ENCODE peak calls at places on chromosomes 5 and 9, in eight cellular contexts. J is kidney epithelial cell, Z is GM10248, T is fibroblast of lung, K is nephron progenitor cell, X is progenitor cell of endocrine pancreas, N is neural progenitor cell, E is Peyer's patch. B is an unnamed sample.

GRCh38 chr5:55324006-55324405 is 16.2 kb downstream of the MTREX start:
- DNase-seq in J (no peak), Z (no peak), T (no peak), K (no peak), X (no peak), N (no peak), E (no peak), B (no peak)

GRCh38 chr9:133127340-133127981 is 6.4 kb upstream of the RALGDS start:
- DNase-seq in J (no peak), Z (no peak), T (no peak), K (no peak), X (no peak), N (no peak), E (no peak), B (no peak)

GRCh38 chr5:153678617-153679329 is 188.3 kb downstream of the GRIA1 start:
- DNase-seq in J (no peak), Z (no peak), T (no peak), K (no peak), X (no peak), N (no peak), E (no peak), B (no peak)

GRCh38 chr9:75628952-75629351 is 261.5 kb upstream of the PCSK5 start:
- DNase-seq in J (no peak), Z (no peak), T (no peak), K (no peak), X (no peak), N (no peak), E (no peak), B (no peak)

GRCh38 chr5:34552129-34552528 is 104.0 kb upstream of the RAI14 start:
- DNase-seq in J (no peak), Z (no peak), T (peak; percentile 49), K (no peak), X (no peak), N (no peak), E (no peak), B (no peak)

GRCh38 chr9:76313771-76314170 is 80.5 kb downstream of the RFK start:
- DNase-seq in J (no peak), Z (no peak), T (no peak), K (no peak), X (no peak), N (no peak), E (no peak), B (no peak)

GRCh38 chr9:25716220-25716872 is 38.1 kb upstream of the TUSC1 start:
- DNase-seq in J (peak; percentile 34), Z (no peak), T (peak; percentile 71), K (peak; percentile 3), X (peak; percentile 13), N (peak; percentile 67), E (no peak), B (peak; percentile 5)

GRCh38 chr9:87080512-87081225 is 133.4 kb upstream of the GAS1 start:
- DNase-seq in J (no peak), Z (no peak), T (peak; percentile 28), K (no peak), X (no peak), N (no peak), E (no peak), B (no peak)

GRCh38 chr9:111937781-111938426 is 41.3 kb downstream of the UGCG start:
- DNase-seq in J (no peak), Z (peak; percentile 45), T (peak; percentile 70), K (no peak), X (no peak), N (no peak), E (peak; percentile 75), B (no peak)

GRCh38 chr9:98516897-98517503 is 191.7 kb downstream of the GABBR2 start:
- DNase-seq in J (no peak), Z (no peak), T (no peak), K (no peak), X (no peak), N (no peak), E (no peak), B (no peak)

GRCh38 chr9:98519641-98520040 is 189.1 kb downstream of the GABBR2 start:
- DNase-seq in J (no peak), Z (no peak), T (no peak), K (no peak), X (no peak), N (no peak), E (no peak), B (no peak)

GRCh38 chr9:98517710-98518109 is 191.0 kb downstream of the GABBR2 start:
- DNase-seq in J (no peak), Z (no peak), T (no peak), K (no peak), X (no peak), N (no peak), E (no peak), B (no peak)

GRCh38 chr9:98520221-98520920 is 188.4 kb downstream of the GABBR2 start:
- DNase-seq in J (no peak), Z (no peak), T (peak; percentile 9), K (no peak), X (no peak), N (no peak), E (no peak), B (no peak)

GRCh38 chr9:98518556-98518955 is 190.2 kb downstream of the GABBR2 start:
- DNase-seq in J (no peak), Z (no peak), T (no peak), K (peak; percentile 23), X (no peak), N (no peak), E (no peak), B (no peak)
- TF ChIP-seq CTCF in J (no peak), Z (no peak), T (no peak), K (no peak), X (no peak), N (no peak), E (no peak), B (no peak)

GRCh38 chr5:149445739-149446369 is 66.8 kb upstream of the IL17B start:
- DNase-seq in J (peak; percentile 98), Z (no peak), T (peak; percentile 98), K (no peak), X (no peak), N (no peak), E (no peak), B (no peak)
- TF ChIP-seq CTCF in J (no peak), Z (no peak), T (no peak), K (no peak), X (no peak), N (no peak), E (no peak), B (no peak)

DNA sequence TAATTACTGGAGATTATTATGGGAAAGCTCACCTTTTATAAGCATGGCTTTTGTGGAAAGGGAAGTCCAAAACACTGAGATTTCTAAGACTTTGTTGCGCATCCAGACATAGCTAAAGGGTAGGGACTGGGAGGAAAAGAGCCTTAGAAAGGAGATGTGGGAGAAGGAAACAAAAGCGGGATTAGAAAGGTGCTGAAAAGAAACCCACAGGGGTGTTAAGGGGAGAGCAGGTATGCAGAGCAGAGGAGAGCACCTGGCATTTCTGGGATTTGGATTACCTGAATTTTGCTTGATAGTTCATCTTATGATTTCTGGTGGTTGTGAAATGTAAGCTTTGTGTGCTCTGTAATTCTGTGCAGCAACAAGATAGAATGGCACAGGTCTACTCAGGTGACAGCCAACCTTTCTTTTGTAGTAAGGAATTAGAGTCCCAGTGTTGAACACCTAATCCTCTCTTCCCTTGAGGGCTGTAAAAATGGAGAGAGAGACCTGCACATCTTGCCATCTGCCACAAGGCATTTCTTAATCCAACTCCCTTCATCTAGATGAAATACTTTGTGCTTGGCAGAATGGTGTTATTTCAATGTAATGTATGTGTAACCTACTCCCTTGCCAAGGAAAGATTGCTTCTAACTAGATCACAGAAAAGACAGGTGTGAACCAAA is 47.5 kb downstream of the ATPSCKMT start:
- DNase-seq in J (no peak), Z (no peak), T (no peak), K (no peak), X (no peak), N (no peak), E (no peak), B (no peak)
- TF ChIP-seq CTCF in J (no peak), Z (no peak), T (no peak), K (no peak), X (no peak), N (no peak), E (no peak), B (no peak)

GRCh38 chr5:133291524-133291923 is 239.7 kb downstream of the HSPA4 start:
- DNase-seq in J (no peak), Z (no peak), T (no peak), K (no peak), X (no peak), N (no peak), E (no peak), B (no peak)
- TF ChIP-seq CTCF in J (no peak), Z (no peak), T (no peak), K (no peak), X (no peak), N (no peak), E (no peak), B (no peak)

GRCh38 chr5:134851307-134851923 is 5.6 kb downstream of the C5orf24 start:
- DNase-seq in J (no peak), Z (no peak), T (peak; percentile 44), K (no peak), X (no peak), N (no peak), E (no peak), B (no peak)
- TF ChIP-seq CTCF in J (peak; percentile 51), Z (peak; percentile 41), T (peak; percentile 62), K (peak; percentile 19), X (peak; percentile 33), N (peak; percentile 36), E (no peak), B (peak; percentile 28)

DNA sequence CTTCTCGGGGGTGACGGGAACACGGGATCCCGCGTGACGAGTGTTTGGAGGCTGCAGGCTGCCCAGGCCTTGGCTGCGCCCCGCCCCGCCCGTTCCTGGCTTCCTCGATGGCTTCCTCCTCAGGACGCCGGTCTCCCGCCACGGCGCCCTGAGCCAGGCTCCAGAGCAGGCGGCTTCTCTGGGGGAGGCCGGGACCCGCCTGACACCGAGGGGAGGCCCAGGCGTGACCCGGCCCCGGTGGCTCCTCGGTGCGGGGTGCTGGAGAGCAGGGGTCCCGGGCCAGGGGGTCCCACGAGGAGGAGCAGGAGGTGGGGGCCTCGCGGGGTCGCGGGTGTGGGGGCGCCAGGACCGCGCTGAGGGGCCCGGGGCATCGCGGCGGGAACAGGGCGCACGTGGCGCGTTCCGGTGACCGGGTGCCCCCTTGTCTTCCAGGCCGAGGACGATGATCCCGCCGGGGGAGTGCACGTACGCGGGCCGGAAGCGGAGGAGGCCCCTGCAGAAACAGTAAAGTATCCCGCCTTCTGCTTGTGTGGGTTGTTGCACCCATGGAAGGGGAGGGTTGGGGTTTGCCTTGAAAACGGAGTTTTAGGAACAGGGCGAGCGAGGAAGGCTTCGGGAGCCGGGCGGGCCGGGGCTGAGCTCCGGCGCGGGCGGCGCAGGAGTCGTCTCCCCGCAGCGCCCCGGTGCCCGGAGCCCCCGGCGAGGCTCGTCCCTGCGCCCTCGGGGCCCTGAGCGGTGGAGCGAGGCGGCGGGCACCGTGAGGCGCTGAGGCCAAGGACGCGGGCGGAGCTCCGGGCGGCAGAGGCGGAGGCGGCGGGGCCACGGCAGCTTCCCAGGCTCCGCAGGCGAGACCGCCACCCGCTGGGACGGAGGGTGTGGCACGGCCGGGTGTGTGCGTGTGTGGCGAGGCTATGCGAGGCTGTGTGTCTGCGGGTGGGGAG is 22.2 kb downstream of the AHRR start:
- DNase-seq in J (no peak), Z (peak; percentile 78), T (peak; percentile 62), K (peak; percentile 75), X (no peak), N (peak; percentile 71), E (no peak), B (peak; percentile 57)
- TF ChIP-seq CTCF in J (no peak), Z (no peak), T (no peak), K (no peak), X (no peak), N (no peak), E (no peak), B (no peak)

B was measured in endothelial cell.